ENCODE peak calls at places on chromosomes 3 and 15, in five cellular contexts. One of them, this sample, is unnamed.

GRCh38 chr3:58333206-58334012 is 717 bp downstream of the PXK start:
- DNase-seq in dorsolateral prefrontal cortex: peak; percentile 30
- DNase-seq in K562: no peak
- DNase-seq in right atrium auricular region: no peak
- DNase-seq in foreskin keratinocyte: no peak
- DNase-seq in this sample: peak; percentile 80

GRCh38 chr15:39426552-39427532 is 154.0 kb upstream of the THBS1 start:
- DNase-seq in dorsolateral prefrontal cortex: no peak
- DNase-seq in right atrium auricular region: peak; percentile 84
- DNase-seq in K562: no peak
- DNase-seq in foreskin keratinocyte: no peak
- DNase-seq in this sample: no peak

GRCh38 chr3:48599077-48599501 is 4.0 kb upstream of the COL7A1 start:
- DNase-seq in dorsolateral prefrontal cortex: no peak
- DNase-seq in right atrium auricular region: no peak
- DNase-seq in foreskin keratinocyte: peak; percentile 99
- DNase-seq in K562: no peak
- DNase-seq in this sample: peak; percentile 27

GRCh38 chr3:168155207-168155785 is 59.6 kb upstream of the GOLIM4 start:
- DNase-seq in dorsolateral prefrontal cortex: no peak
- DNase-seq in foreskin keratinocyte: no peak
- DNase-seq in K562: no peak
- DNase-seq in right atrium auricular region: no peak
- DNase-seq in this sample: no peak

GRCh38 chr3:130576571-130577266 is 59.7 kb downstream of the COL6A6 start:
- DNase-seq in K562: no peak
- DNase-seq in right atrium auricular region: no peak
- DNase-seq in dorsolateral prefrontal cortex: no peak
- DNase-seq in foreskin keratinocyte: no peak
- DNase-seq in this sample: no peak

GRCh38 chr15:81480645-81481053 is 106.6 kb upstream of the TMC3 start:
- DNase-seq in dorsolateral prefrontal cortex: peak; percentile 48
- DNase-seq in right atrium auricular region: no peak
- DNase-seq in foreskin keratinocyte: peak; percentile 32
- DNase-seq in K562: peak; percentile 36
- DNase-seq in this sample: no peak

GRCh38 chr3:148149556-148149955 is 548.1 kb upstream of the AGTR1 start:
- DNase-seq in right atrium auricular region: no peak
- DNase-seq in dorsolateral prefrontal cortex: no peak
- DNase-seq in foreskin keratinocyte: no peak
- DNase-seq in K562: no peak
- DNase-seq in this sample: no peak

GRCh38 chr3:134847349-134847748 is 52.3 kb downstream of the EPHB1 start:
- DNase-seq in right atrium auricular region: no peak
- DNase-seq in dorsolateral prefrontal cortex: no peak
- DNase-seq in K562: no peak
- DNase-seq in foreskin keratinocyte: no peak
- DNase-seq in this sample: no peak

GRCh38 chr3:30437172-30437571 is 169.2 kb upstream of the TGFBR2 start:
- DNase-seq in right atrium auricular region: peak; percentile 65
- DNase-seq in K562: no peak
- DNase-seq in foreskin keratinocyte: no peak
- DNase-seq in dorsolateral prefrontal cortex: no peak
- DNase-seq in this sample: peak; percentile 72

GRCh38 chr3:154324919-154325318 is 632 bp upstream of the DHX36 start:
- DNase-seq in dorsolateral prefrontal cortex: no peak
- DNase-seq in K562: no peak
- DNase-seq in foreskin keratinocyte: no peak
- DNase-seq in right atrium auricular region: no peak
- DNase-seq in this sample: no peak

GRCh38 chr3:54573922-54574321 is 353.9 kb downstream of the LRTM1 start:
- DNase-seq in dorsolateral prefrontal cortex: no peak
- DNase-seq in foreskin keratinocyte: no peak
- DNase-seq in K562: no peak
- DNase-seq in right atrium auricular region: no peak
- DNase-seq in this sample: no peak

GRCh38 chr3:20173844-20174410 is 12.1 kb downstream of the SGO1 start:
- DNase-seq in right atrium auricular region: no peak
- DNase-seq in dorsolateral prefrontal cortex: no peak
- DNase-seq in K562: no peak
- DNase-seq in foreskin keratinocyte: no peak
- DNase-seq in this sample: no peak

GRCh38 chr3:135218304-135218703 is 423.2 kb downstream of the EPHB1 start:
- DNase-seq in K562: no peak
- DNase-seq in dorsolateral prefrontal cortex: no peak
- DNase-seq in foreskin keratinocyte: no peak
- DNase-seq in right atrium auricular region: no peak
- DNase-seq in this sample: no peak

GRCh38 chr15:25092661-25093060 is 137.9 kb downstream of the SNRPN start:
- DNase-seq in foreskin keratinocyte: no peak
- DNase-seq in K562: no peak
- DNase-seq in dorsolateral prefrontal cortex: no peak
- DNase-seq in right atrium auricular region: no peak
- DNase-seq in this sample: no peak

GRCh38 chr3:111159391-111159790 is 87.8 kb downstream of the NECTIN3 start:
- DNase-seq in right atrium auricular region: no peak
- DNase-seq in foreskin keratinocyte: peak; percentile 34
- DNase-seq in K562: no peak
- DNase-seq in dorsolateral prefrontal cortex: no peak
- DNase-seq in this sample: no peak

GRCh38 chr3:32440481-32441350 is 49.1 kb downstream of the CMTM7 start:
- DNase-seq in dorsolateral prefrontal cortex: no peak
- DNase-seq in right atrium auricular region: peak; percentile 21
- DNase-seq in K562: no peak
- DNase-seq in foreskin keratinocyte: peak; percentile 95
- DNase-seq in this sample: no peak

GRCh38 chr3:85567074-85567676 is 608.4 kb downstream of the CADM2 start:
- DNase-seq in right atrium auricular region: no peak
- DNase-seq in K562: peak; percentile 27
- DNase-seq in dorsolateral prefrontal cortex: no peak
- DNase-seq in foreskin keratinocyte: peak; percentile 26
- DNase-seq in this sample: peak; percentile 31

GRCh38 chr3:7709383-7710082 is 792.1 kb upstream of the LMCD1 start:
- DNase-seq in foreskin keratinocyte: no peak
- DNase-seq in K562: no peak
- DNase-seq in right atrium auricular region: no peak
- DNase-seq in dorsolateral prefrontal cortex: no peak
- DNase-seq in this sample: no peak

GRCh38 chr3:64494530-64494929 is 193.3 kb downstream of the ADAMTS9 start:
- DNase-seq in right atrium auricular region: no peak
- DNase-seq in dorsolateral prefrontal cortex: peak; percentile 29
- DNase-seq in foreskin keratinocyte: no peak
- DNase-seq in K562: no peak
- DNase-seq in this sample: no peak

GRCh38 chr3:38311474-38311873 is 29.4 kb downstream of the SLC22A14 start:
- DNase-seq in foreskin keratinocyte: no peak
- DNase-seq in dorsolateral prefrontal cortex: no peak
- DNase-seq in right atrium auricular region: no peak
- DNase-seq in K562: no peak
- DNase-seq in this sample: no peak

GRCh38 chr3:63353383-63353782 is 75.3 kb downstream of the SYNPR start:
- DNase-seq in K562: no peak
- DNase-seq in foreskin keratinocyte: peak; percentile 31
- DNase-seq in dorsolateral prefrontal cortex: no peak
- DNase-seq in right atrium auricular region: no peak
- DNase-seq in this sample: no peak

DNA sequence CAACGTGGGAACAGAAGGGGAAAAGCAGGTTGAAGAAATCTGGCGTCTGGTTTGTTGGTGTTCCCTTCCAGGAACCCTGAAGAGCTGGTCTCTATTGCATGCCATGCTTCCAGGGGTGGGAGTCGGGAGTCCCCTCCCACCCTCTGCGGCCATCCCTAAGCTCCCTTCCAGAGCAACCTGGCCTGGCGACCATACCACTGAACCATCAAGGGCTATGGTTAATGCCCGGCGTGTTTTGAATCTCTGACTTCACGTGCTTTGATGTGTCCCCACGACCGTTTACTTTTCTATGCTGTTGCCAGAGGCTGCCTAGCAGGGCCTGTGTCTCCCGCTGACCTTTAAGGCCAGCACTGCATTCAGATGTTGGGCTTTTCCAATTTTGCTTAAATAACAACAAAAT is 696 bp upstream of the SNRK start:
- DNase-seq in foreskin keratinocyte: no peak
- DNase-seq in right atrium auricular region: no peak
- DNase-seq in K562: no peak
- DNase-seq in dorsolateral prefrontal cortex: no peak
- DNase-seq in this sample: no peak
- H3K27ac ChIP-seq in foreskin keratinocyte: peak overlapping the region; percentile 82
- H3K27ac ChIP-seq in right atrium auricular region: peak overlapping the region; percentile 75
- H3K27ac ChIP-seq in K562: no peak overlapping the region
- H3K27ac ChIP-seq in dorsolateral prefrontal cortex: peak overlapping the region; percentile 90
- H3K27ac ChIP-seq in this sample: peak overlapping the region; percentile 88

DNA sequence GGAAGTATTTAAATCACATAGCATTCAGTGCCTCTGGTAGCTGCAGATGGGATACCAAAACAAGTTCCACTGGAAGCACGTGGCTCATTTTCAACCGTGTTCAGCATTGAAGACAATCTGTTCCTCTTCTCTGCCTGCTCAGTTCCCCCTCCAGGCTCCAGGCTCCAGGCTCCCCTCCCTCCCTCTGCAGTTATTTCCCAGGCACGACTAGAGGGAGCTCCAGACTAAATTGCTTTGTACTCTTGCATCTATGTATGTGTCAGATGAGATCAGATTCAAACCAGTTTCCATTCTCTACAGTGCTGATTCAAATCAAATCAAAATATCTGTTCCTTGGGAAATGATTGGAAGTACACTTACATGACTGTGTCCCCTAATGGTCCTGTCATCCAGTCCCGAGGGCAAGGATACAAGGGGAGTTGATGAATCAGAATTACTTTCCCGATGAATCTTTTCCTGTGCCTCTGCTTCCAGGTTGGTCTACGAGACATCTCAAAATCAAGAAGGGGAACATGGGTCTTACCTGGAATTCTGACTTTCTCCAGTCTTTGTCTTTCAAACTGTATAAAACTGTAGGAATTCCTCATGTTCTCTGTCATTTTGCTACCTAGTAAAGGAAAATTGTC is 600.5 kb downstream of the EDEM1 start:
- DNase-seq in dorsolateral prefrontal cortex: peak; percentile 11
- DNase-seq in K562: no peak
- DNase-seq in foreskin keratinocyte: no peak
- DNase-seq in right atrium auricular region: no peak
- DNase-seq in this sample: no peak
- TF ChIP-seq CTCF in dorsolateral prefrontal cortex: peak; percentile 48
- TF ChIP-seq CTCF in K562: peak; percentile 51
- TF ChIP-seq CTCF in foreskin keratinocyte: no peak
- TF ChIP-seq CTCF in right atrium auricular region: no peak
- TF ChIP-seq CTCF in this sample: no peak

DNA sequence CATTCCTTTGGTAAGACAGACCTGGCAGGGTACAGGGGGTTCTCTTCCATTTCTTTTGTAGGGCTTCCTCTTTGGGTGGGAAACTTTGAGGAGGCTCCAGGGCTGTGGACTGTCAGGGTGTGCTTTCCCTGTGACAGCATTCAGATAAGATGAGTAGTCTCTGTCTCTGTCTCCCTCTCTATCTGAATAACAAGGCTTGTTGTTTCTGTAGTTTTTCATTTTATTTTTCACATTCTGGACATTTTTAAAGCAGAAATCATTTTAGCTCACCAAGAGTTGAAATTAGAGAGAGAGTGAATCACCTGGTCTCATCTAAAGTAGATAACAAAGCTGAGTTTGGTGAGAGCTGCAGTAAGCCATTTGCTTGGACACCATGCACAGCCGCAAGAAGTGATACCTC is 100.8 kb upstream of the TPM1 start:
- DNase-seq in K562: no peak
- DNase-seq in dorsolateral prefrontal cortex: no peak
- DNase-seq in right atrium auricular region: no peak
- DNase-seq in foreskin keratinocyte: peak; percentile 26
- DNase-seq in this sample: no peak
- H3K27ac ChIP-seq in K562: no peak overlapping the region
- H3K27ac ChIP-seq in dorsolateral prefrontal cortex: peak overlapping the region; percentile 89
- H3K27ac ChIP-seq in right atrium auricular region: peak overlapping the region; percentile 84
- H3K27ac ChIP-seq in foreskin keratinocyte: no peak overlapping the region
- H3K27ac ChIP-seq in this sample: peak overlapping the region; percentile 73

GRCh38 chr3:128279594-128279880 is 126.3 kb downstream of the EEFSEC start:
- DNase-seq in foreskin keratinocyte: no peak
- DNase-seq in dorsolateral prefrontal cortex: no peak
- DNase-seq in K562: no peak
- DNase-seq in right atrium auricular region: no peak
- DNase-seq in this sample: no peak
- TF ChIP-seq CTCF in foreskin keratinocyte: no peak
- TF ChIP-seq CTCF in dorsolateral prefrontal cortex: no peak
- TF ChIP-seq CTCF in K562: no peak
- TF ChIP-seq CTCF in right atrium auricular region: no peak
- TF ChIP-seq CTCF in this sample: no peak

GRCh38 chr15:89672221-89673161 is 6.7 kb downstream of the PLIN1 start:
- DNase-seq in K562: no peak
- DNase-seq in dorsolateral prefrontal cortex: no peak
- DNase-seq in foreskin keratinocyte: no peak
- DNase-seq in right atrium auricular region: peak; percentile 65
- DNase-seq in this sample: no peak

GRCh38 chr15:89671687-89672086 is 7.5 kb downstream of the PLIN1 start:
- DNase-seq in right atrium auricular region: peak; percentile 57
- DNase-seq in foreskin keratinocyte: peak; percentile 52
- DNase-seq in K562: no peak
- DNase-seq in dorsolateral prefrontal cortex: no peak
- DNase-seq in this sample: no peak

GRCh38 chr15:89669941-89670340 is 9.2 kb downstream of the PLIN1 start:
- DNase-seq in dorsolateral prefrontal cortex: no peak
- DNase-seq in foreskin keratinocyte: no peak
- DNase-seq in K562: no peak
- DNase-seq in right atrium auricular region: no peak
- DNase-seq in this sample: peak; percentile 68

GRCh38 chr15:89669309-89669865 is 9.8 kb downstream of the PLIN1 start:
- DNase-seq in dorsolateral prefrontal cortex: no peak
- DNase-seq in right atrium auricular region: no peak
- DNase-seq in foreskin keratinocyte: no peak
- DNase-seq in K562: no peak
- DNase-seq in this sample: peak; percentile 48

DNA sequence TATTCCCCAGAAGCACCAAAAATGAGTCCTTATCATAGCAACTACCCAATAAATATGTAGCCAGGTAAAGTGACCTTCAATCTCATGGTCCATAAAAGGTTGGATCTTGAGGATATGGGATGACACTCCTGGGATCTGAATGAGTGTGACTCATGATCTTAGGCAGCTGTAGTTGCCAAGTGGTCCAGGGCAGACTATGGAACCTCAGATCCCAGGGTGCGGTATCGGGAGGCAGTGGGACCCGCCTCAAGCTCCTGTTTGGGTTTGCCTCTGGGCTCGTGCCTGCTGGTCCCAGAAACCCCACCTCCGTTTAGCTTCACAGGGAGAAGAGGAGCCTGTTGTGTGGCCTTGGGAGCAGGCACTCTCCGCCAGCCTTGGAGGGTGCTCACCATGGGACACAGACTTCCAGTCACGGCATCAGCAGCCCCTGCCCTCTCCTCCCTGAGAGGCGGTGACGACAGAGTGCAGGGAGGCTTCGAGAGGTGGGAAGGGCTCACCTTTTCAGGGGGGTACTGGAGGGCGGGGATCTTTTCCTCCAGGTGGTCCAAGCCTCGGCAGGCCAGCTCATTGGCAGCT is 8.1 kb downstream of the PLIN1 start:
- DNase-seq in dorsolateral prefrontal cortex: no peak
- DNase-seq in foreskin keratinocyte: no peak
- DNase-seq in K562: no peak
- DNase-seq in right atrium auricular region: peak; percentile 52
- DNase-seq in this sample: no peak
- H3K27ac ChIP-seq in dorsolateral prefrontal cortex: no peak overlapping the region
- H3K27ac ChIP-seq in foreskin keratinocyte: no peak overlapping the region
- H3K27ac ChIP-seq in K562: no peak overlapping the region
- H3K27ac ChIP-seq in right atrium auricular region: no peak overlapping the region
- H3K27ac ChIP-seq in this sample: no peak overlapping the region

This sample was measured in upper lobe of left lung.